ENCODE peak calls at places on chromosomes 6 and 20, in five cellular contexts. R, N, Y, J and B are unnamed samples.

GRCh38 chr6:22149081-22149480 is 147.8 kb downstream of the PRL start:
- DNase-seq in J (no peak), R (no peak), Y (no peak), N (no peak), B (no peak)

GRCh38 chr20:50169329-50169823 is 15.9 kb upstream of the PEDS1 start:
- DNase-seq in R (peak; percentile 79), J (peak; percentile 62), N (peak; percentile 58), Y (peak; percentile 82), B (peak; percentile 80)

GRCh38 chr20:17898548-17898994 is 70.0 kb downstream of the SNX5 start:
- DNase-seq in J (peak; percentile 60), Y (peak; percentile 76), N (peak; percentile 88), R (peak; percentile 70), B (peak; percentile 78)

GRCh38 chr6:53240139-53240538 is 91.5 kb upstream of the GCM1 start:
- DNase-seq in Y (no peak), N (no peak), J (no peak), R (no peak), B (no peak)

GRCh38 chr20:63698739-63699465 is 2.5 kb downstream of the TNFRSF6B start:
- DNase-seq in J (peak; percentile 72), Y (peak; percentile 53), N (peak; percentile 83), R (peak; percentile 47), B (peak; percentile 94)

GRCh38 chr20:38776363-38776762 is 28.1 kb downstream of the ACTR5 start:
- DNase-seq in N (no peak), J (no peak), R (no peak), Y (no peak), B (no peak)

GRCh38 chr6:157110620-157111019 is 212.7 kb downstream of the TMEM242 start:
- DNase-seq in J (peak; percentile 51), Y (no peak), R (no peak), N (no peak), B (no peak)

GRCh38 chr20:51608060-51608459 is 65.5 kb upstream of the NFATC2 start:
- DNase-seq in R (no peak), N (no peak), J (no peak), Y (no peak), B (no peak)

GRCh38 chr20:35604444-35604750 is 11.2 kb upstream of the SPAG4 start:
- DNase-seq in N (no peak), J (no peak), Y (peak; percentile 47), R (no peak), B (peak; percentile 31)
- TF ChIP-seq CTCF in N (peak; percentile 37), J (peak; percentile 69), Y (no peak), R (no peak), B (no peak)

DNA sequence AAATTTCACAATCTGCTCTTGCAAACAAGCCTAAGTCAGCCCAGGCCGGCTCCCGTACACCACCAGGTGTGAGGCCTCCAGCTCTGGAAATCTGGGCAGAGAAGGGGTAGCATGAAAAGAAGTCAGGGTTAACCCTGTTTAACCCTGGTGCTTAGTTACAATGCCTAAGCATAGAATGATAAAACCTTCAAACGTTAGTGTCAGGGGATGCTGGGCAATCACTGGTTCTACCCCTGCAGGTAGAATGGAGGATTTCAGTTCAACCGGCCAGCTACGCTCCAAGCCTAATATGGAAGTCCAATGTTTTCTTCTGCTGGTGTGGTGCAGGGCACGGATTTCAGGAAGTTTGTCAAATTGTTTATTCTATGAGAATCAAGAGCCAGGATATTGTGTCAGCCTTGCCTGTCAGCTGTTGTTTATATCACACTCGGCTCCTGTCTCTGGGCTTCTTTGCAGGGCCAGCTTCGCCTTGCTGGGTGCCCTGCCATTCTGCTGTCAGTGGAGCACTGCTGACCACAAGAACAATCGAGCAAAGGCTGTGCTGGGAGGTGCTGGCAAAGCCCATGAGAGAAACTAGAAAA is 20.2 kb upstream of the CD93 start:
- DNase-seq in Y (no peak), J (no peak), N (no peak), R (no peak), B (no peak)
- TF ChIP-seq CTCF in Y (no peak), J (no peak), N (no peak), R (peak; percentile 40), B (no peak)

GRCh38 chr20:58481541-58482021 is 33.6 kb downstream of the APCDD1L start:
- DNase-seq in N (peak; percentile 15), Y (no peak), J (peak; percentile 24), R (no peak), B (peak; percentile 53)
- TF ChIP-seq CTCF in N (no peak), Y (peak; percentile 53), J (peak; percentile 93), R (peak; percentile 52), B (peak; percentile 24)

GRCh38 chr6:117352466-117353081 is 73.2 kb downstream of the ROS1 start:
- DNase-seq in R (no peak), J (peak; percentile 12), Y (no peak), N (peak; percentile 13), B (peak; percentile 32)
- TF ChIP-seq CTCF in R (peak; percentile 21), J (peak; percentile 78), Y (no peak), N (peak; percentile 54), B (peak; percentile 42)

GRCh38 chr6:10250655-10251220 is 164.1 kb downstream of the TFAP2A start:
- DNase-seq in R (no peak), N (no peak), J (no peak), Y (no peak), B (no peak)

GRCh38 chr6:10258341-10258740 is 156.5 kb downstream of the TFAP2A start:
- DNase-seq in N (no peak), R (no peak), Y (no peak), J (no peak), B (no peak)

GRCh38 chr6:10259676-10260075 is 155.2 kb downstream of the TFAP2A start:
- DNase-seq in N (no peak), Y (no peak), J (peak; percentile 20), R (no peak), B (no peak)

DNA sequence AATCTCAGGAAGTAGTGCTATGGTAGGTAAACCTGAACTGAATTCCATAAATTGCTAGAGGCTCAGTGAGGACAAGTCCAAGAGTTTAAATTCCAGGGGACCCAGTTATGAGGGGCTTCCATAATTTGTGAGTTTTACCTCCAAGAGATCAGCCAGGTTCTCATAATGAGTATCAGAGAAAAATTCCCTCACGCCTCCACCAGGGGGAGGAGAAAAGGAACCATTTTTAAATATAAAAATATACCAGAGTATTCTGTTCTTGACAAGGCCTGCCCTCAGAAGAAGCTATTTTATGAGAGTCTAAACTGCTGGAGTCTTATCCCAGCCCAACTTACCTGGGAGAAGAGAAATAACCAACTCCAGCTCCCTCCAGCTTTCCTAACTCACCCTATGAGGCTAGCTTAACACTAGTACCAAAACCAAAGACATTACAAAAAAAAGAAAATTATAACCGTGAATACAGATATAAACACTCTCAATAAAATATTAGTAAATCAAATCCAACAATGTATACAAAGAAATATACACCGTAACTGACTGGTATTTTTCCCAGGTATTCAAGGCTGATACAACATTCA is 158.7 kb downstream of the TFAP2A start:
- DNase-seq in R (no peak), Y (no peak), N (peak; percentile 7), J (no peak), B (peak; percentile 20)
- TF ChIP-seq CTCF in R (peak; percentile 15), Y (peak; percentile 15), N (no peak), J (peak; percentile 86), B (no peak)

DNA sequence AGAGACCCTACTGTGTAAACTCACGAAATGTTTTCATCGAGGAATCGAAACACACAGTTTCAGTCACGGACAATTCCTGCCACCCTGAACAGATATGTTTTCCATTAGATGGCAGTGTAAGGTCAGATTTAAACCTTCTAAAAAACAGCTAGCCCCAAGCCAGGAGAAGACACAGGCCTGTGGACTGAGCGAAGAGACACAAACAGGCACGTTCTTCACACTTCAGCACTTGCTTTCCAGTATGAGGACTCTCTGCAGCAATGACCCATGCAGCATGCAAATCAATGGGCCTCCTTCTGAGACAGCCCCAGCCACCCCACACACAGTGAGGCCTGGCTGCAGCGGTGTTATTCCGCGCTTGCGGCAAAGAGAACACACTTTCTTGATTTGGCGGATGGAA is 31.9 kb downstream of the HUS1B start:
- DNase-seq in Y (no peak), R (no peak), J (peak; percentile 66), N (no peak), B (peak; percentile 16)
- TF ChIP-seq CTCF in Y (no peak), R (peak; percentile 24), J (peak; percentile 71), N (peak; percentile 8), B (no peak)

DNA sequence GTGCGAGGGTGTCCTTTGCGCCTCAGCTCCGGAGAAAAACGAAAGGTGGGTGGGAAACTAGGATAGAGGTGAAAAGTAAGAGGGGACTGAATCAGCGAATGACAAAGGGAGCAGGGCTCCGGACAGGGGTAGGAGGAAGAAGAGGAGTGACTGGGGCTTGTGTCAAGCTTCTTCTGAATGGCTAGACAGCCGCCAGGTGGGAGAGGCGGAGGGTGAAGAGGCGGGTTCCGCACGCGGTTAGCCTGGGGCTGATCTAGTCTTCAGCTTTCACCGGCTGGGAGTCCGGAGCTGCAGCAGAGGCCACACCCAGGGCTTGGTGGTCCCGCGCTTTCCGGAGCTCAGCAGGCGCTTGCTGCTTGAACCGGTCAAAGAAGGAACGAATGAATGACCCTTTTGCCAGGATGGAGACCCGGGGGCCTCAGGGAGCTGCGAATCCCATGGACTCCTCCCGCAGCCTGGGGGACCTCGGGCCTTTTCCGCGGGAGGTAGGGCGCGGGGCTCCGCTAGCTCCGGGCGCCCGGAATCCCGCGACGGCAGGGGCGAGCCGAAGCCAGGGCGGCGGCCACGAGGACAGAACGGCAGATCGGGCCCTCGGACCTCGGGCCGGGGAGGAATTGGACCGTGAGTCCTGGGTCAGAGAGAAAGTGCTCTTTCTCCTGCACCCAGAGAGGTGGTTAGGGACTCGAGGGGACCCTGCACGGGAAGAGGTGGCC is at the start of gene C6orf141:
- DNase-seq in N (peak; percentile 60), Y (peak; percentile 63), J (no peak), R (peak; percentile 48), B (peak; percentile 82)
- TF ChIP-seq CTCF in N (no peak), Y (no peak), J (no peak), R (no peak), B (no peak)

GRCh38 chr20:46541229-46541935 is 9.1 kb downstream of the OCSTAMP start:
- DNase-seq in Y (no peak), J (no peak), R (no peak), N (no peak), B (no peak)

GRCh38 chr20:46543033-46543432 is 7.4 kb downstream of the OCSTAMP start:
- DNase-seq in N (no peak), R (no peak), Y (no peak), J (no peak), B (no peak)

GRCh38 chr20:46543959-46544358 is 6.5 kb downstream of the OCSTAMP start:
- DNase-seq in J (no peak), Y (no peak), N (no peak), R (no peak), B (no peak)

GRCh38 chr20:46544576-46544975 is 5.9 kb downstream of the OCSTAMP start:
- DNase-seq in J (no peak), Y (no peak), R (no peak), N (no peak), B (no peak)

DNA sequence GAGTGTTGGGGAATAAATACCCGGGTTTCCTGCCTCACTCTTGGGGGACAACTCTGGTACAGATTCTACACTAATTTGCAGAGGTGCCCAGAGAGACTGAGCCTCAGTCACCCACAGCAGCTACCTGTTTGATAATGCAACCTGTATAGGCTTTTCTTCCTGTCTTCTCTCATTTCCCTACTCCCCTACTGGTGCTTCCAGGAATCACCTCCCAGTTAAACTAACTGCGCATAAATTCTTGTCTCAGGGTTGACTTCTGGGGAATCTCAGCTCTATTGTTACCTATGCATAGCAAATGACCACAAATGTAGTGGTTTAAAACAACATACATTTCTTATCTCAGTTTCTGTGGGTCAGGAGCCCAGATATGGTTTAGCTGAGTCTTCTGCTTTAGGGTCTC is 11.3 kb downstream of the OCSTAMP start:
- DNase-seq in Y (no peak), R (no peak), J (no peak), N (no peak), B (no peak)
- TF ChIP-seq CTCF in Y (no peak), R (no peak), J (peak; percentile 30), N (no peak), B (no peak)

GRCh38 chr20:22106308-22106938 is 401.0 kb downstream of the PAX1 start:
- DNase-seq in N (peak; percentile 10), Y (no peak), J (no peak), R (no peak), B (peak; percentile 3)
- TF ChIP-seq CTCF in N (peak; percentile 67), Y (peak; percentile 49), J (peak; percentile 35), R (no peak), B (peak; percentile 72)